ENCODE peak calls at places on chromosomes 6 and 20, in ten cellular contexts. S is Caco-2, E is OCI-LY7, U is right atrium auricular region, F is cardiac muscle cell, O is aorta, I is BE2C, T is mucosa of descending colon, C is astrocyte, L is endodermal cell. K is an unnamed sample. For H3K4me1, the result is how much of the 10 kb centered on the place peaks cover.

GRCh38 chr6:81731814-81732213 is 20.7 kb downstream of the TENT5A start:
- DNase-seq in E (no peak), F (no peak), C (peak), U (no peak), T (no peak), O (no peak), I (no peak), S (no peak), L (no peak), K (no peak)

GRCh38 chr6:9789201-9789600 is 625.7 kb downstream of the TFAP2A start:
- DNase-seq in F (no peak), L (peak), C (no peak), T (no peak), S (no peak), O (no peak), U (no peak), I (no peak), E (no peak), K (no peak)

GRCh38 chr20:61361501-61361900 is 109.4 kb downstream of the CDH4 start:
- DNase-seq in E (no peak), L (no peak), O (no peak), F (no peak), I (no peak), C (no peak), T (no peak), S (no peak), U (no peak), K (no peak)

GRCh38 chr6:3022765-3023662 is 23.3 kb downstream of the NQO2 start:
- DNase-seq in F (no peak), T (peak), S (no peak), C (no peak), U (no peak), O (no peak), L (no peak), I (no peak), E (no peak), K (peak)

GRCh38 chr6:45801471-45802289 is 214.0 kb downstream of the CLIC5 start:
- DNase-seq in I (no peak), U (no peak), T (no peak), F (no peak), S (no peak), O (no peak), E (no peak), C (peak), L (no peak), K (no peak)

GRCh38 chr6:166162599-166163342 is 4.9 kb downstream of the TBXT start:
- DNase-seq in S (no peak), F (no peak), C (no peak), T (no peak), I (no peak), U (no peak), L (no peak), E (no peak), O (no peak), K (no peak)

GRCh38 chr6:41713161-41713649 is 22.2 kb downstream of the TFEB start:
- DNase-seq in T (no peak), O (peak), U (peak), F (no peak), E (no peak), C (peak), S (no peak), L (no peak), I (no peak), K (no peak)

GRCh38 chr6:951782-952181 is 258.8 kb upstream of the EXOC2 start:
- DNase-seq in C (no peak), F (no peak), E (no peak), S (no peak), I (no peak), T (no peak), U (no peak), O (no peak), L (no peak), K (no peak)

GRCh38 chr6:42403415-42403814 is 48.3 kb downstream of the TRERF1 start:
- DNase-seq in I (no peak), O (no peak), U (no peak), F (no peak), S (no peak), E (no peak), C (peak), T (no peak), L (no peak), K (no peak)

GRCh38 chr20:24303393-24303792 is 166.0 kb upstream of the SYNDIG1 start:
- DNase-seq in E (no peak), C (no peak), S (no peak), O (no peak), I (no peak), T (peak), F (no peak), L (no peak), U (no peak), K (no peak)

GRCh38 chr6:11294263-11294662 is 61.8 kb upstream of the NEDD9 start:
- DNase-seq in O (no peak), U (no peak), L (no peak), I (no peak), C (no peak), E (no peak), F (no peak), S (no peak), T (no peak), K (no peak)

GRCh38 chr20:62401331-62401779 is 5.7 kb downstream of the CABLES2 start:
- DNase-seq in T (no peak), C (no peak), E (no peak), U (no peak), L (peak), I (no peak), S (no peak), F (peak), O (no peak), K (no peak)

GRCh38 chr6:150325093-150325772 is 43.6 kb upstream of the IYD start:
- DNase-seq in T (no peak), S (no peak), E (no peak), C (no peak), I (no peak), L (no peak), U (no peak), O (no peak), F (no peak), K (no peak)

GRCh38 chr20:35702051-35702823 is 3.0 kb downstream of the ROMO1 start:
- DNase-seq in E (no peak), O (no peak), S (no peak), C (peak), F (no peak), U (peak), L (peak), T (no peak), I (no peak), K (no peak)

GRCh38 chr6:90382760-90383159 is 86.1 kb upstream of the BACH2 start:
- DNase-seq in E (peak), U (no peak), I (no peak), F (no peak), O (no peak), S (no peak), L (no peak), C (no peak), T (no peak), K (no peak)

GRCh38 chr20:52494244-52494643 is 302.7 kb upstream of the ZFP64 start:
- DNase-seq in S (no peak), C (peak), F (no peak), O (peak), E (no peak), I (peak), L (no peak), U (peak), T (no peak), K (no peak)

GRCh38 chr6:79981647-79982046 is 22.8 kb upstream of the TTK start:
- DNase-seq in S (no peak), L (no peak), O (no peak), C (no peak), T (no peak), U (no peak), I (no peak), F (no peak), E (no peak), K (no peak)

GRCh38 chr6:112163295-112164257 is 76.2 kb downstream of the FAM229B start:
- DNase-seq in F (peak), O (peak), E (peak), L (peak), I (peak), T (peak), C (no peak), U (no peak), S (peak), K (peak)

GRCh38 chr6:23728707-23729106 is 397.3 kb upstream of the NRSN1 start:
- DNase-seq in I (no peak), U (no peak), S (peak), O (no peak), C (no peak), T (peak), F (peak), E (no peak), L (peak), K (no peak)

GRCh38 chr20:44350567-44350966 is 4.9 kb upstream of the HNF4A start:
- DNase-seq in U (no peak), L (no peak), O (no peak), I (no peak), C (no peak), T (no peak), F (no peak), S (no peak), E (no peak), K (no peak)

GRCh38 chr6:2396856-2397640 is 151.6 kb upstream of the GMDS start:
- DNase-seq in I (no peak), C (peak), E (no peak), U (peak), T (no peak), O (peak), S (no peak), F (no peak), L (no peak), K (no peak)

GRCh38 chr6:484729-485111 is 93.2 kb downstream of the IRF4 start:
- DNase-seq in T (no peak), L (no peak), S (no peak), C (no peak), O (no peak), E (no peak), I (no peak), F (no peak), U (no peak), K (no peak)

GRCh38 chr6:41548098-41548840 is 2.1 kb downstream of the FOXP4 start:
- DNase-seq in U (no peak), T (no peak), F (no peak), C (no peak), E (no peak), S (no peak), O (no peak), I (no peak), L (peak), K (no peak)

GRCh38 chr6:6401401-6401800 is 80.9 kb upstream of the F13A1 start:
- DNase-seq in L (peak), C (no peak), T (no peak), F (no peak), I (no peak), U (no peak), O (no peak), E (no peak), S (no peak), K (no peak)
- H3K4me3 ChIP-seq in L (no peak), C (no peak), T (no peak), F (no peak), I (no peak), U (no peak), O (no peak), E (no peak), S (no peak), K (no peak)

DNA sequence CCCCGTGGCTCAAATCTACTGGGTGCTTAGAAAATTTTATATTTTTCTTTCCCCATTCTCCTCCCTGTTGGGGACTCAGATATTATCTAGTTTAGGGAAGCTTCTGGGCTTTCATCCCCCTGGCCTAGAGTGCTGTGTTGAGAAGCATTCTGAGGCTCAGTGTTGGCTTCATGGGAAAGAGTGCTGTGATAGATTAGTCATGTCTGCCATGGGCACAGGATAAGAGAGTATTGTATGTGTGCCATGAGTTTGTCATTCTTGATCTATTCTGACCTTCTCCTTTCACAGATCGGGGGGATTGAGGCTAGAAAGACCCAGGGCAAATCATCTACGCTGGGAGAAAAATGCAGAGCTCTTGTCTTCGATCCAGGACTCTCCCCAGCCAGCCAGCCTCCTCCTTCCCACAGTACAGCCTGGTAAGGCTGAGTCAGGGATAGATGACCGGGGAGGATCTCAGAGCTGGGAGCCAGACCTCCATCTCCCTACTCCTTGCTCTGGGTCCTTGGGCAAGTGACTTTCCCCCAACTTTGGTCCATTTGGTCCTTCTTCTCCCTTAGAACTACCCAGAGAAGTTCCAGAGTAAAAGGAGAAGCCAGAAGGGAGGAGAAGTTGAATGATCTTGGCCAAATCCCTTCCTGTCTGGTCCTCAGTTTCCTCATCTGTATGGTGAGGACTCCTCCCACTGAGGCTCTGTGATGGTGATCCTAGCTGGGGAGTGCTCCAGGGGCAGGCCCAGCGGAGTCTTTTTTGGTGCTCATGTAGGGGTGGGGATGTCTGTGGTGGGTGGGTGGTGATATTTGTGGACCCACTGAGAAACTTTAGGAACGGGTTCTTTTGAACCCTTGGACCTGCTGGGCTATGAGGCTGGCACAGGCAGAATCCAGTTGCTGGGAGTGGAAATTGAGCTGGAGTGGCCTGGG is 5.0 kb downstream of the SRC start:
- DNase-seq in I (no peak), F (no peak), S (peak), T (no peak), L (no peak), E (no peak), O (no peak), C (no peak), U (no peak), K (no peak)
- H3K4me1 ChIP-seq in I (under half), F (under half), S (under half), T (under half), L (under half), E (under half), O (under half), C (under half), U (under half), K (under half)

DNA sequence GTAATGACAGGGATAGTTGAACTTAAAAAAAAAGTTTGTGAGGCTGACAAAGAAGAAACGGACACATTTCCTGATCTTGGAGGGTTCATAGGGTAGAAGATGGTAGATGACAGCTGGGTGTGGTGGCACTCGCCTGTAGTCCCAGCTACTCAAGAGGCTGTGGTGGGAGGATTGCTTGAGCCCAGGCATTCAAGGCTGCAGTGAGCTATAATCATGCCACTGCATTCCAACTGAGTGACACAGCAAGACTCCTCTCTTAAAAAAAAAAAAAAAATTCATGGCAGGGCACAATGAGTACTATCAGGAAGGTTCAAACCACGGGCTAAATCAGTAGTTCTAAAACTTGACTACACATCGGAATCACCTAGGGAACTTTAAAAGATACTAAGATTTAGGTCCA is 2.0 kb upstream of the MICA start:
- DNase-seq in F (no peak), C (peak), S (peak), I (no peak), U (peak), E (no peak), T (peak), O (peak), L (no peak), K (no peak)
- H3K4me3 ChIP-seq in F (no peak), C (peak), S (no peak), I (no peak), U (peak), E (peak), T (no peak), O (peak), L (no peak), K (peak)

DNA sequence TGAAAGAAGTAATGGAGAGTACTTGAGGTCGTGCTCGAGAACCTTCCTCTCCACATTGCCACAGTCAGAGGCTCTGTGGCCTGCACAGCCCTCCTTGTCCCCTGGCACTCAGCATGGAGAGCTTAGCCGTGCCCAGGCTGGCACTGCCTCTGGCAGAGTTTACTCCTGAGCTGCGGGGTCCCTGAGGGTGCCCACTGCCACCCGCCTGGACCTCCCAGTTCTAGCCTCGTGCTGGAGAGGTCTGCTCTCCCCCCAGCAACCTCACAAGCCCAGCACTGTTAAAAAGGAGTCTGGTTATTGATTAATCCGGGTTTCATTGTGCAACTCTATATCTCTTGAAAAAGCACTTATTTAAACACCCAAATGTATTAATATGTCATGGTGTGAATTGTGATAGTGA is 226.8 kb downstream of the TMEM242 start:
- DNase-seq in L (no peak), E (no peak), O (no peak), F (no peak), T (no peak), U (no peak), C (no peak), S (no peak), I (no peak), K (no peak)
- H3K4me1 ChIP-seq in L (under half), E (under half), O (under half), F (under half), T (under half), U (half or more), C (under half), S (under half), I (under half), K (under half)